ENCODE peak calls at places on chromosomes 4 and X, in seven cellular contexts. V, N, D, Z, E, C and Q are unnamed samples.

GRCh38 chr4:95204873-95205272 is 343.9 kb downstream of the UNC5C start:
- DNase-seq in V (no peak), N (no peak), D (no peak), Z (no peak), E (no peak), C (no peak), Q (no peak)

GRCh38 chr4:41280010-41280409 is 23.3 kb downstream of the UCHL1 start:
- DNase-seq in V (no peak), N (no peak), D (no peak), Z (no peak), E (no peak), C (no peak), Q (no peak)

GRCh38 chr4:181597766-181598165 is 645.4 kb upstream of the TENM3 start:
- DNase-seq in V (no peak), N (no peak), D (no peak), Z (no peak), E (no peak), C (peak), Q (no peak)

GRCh38 chr4:132001542-132001941 is 1147.6 kb upstream of the PCDH10 start:
- DNase-seq in V (no peak), N (no peak), D (no peak), Z (no peak), E (no peak), C (no peak), Q (peak)

GRCh38 chrX:24146283-24146865 is 3.2 kb upstream of the ZFX start:
- DNase-seq in V (no peak), N (no peak), D (no peak), Z (no peak), E (no peak), C (no peak), Q (no peak)

GRCh38 chrX:154751121-154751668 is 318 bp upstream of the GAB3 start:
- DNase-seq in V (no peak), N (no peak), D (peak), Z (no peak), E (peak), C (no peak), Q (no peak)

GRCh38 chr4:145796338-145796737 is 116.4 kb downstream of the C4orf51 start:
- DNase-seq in V (no peak), N (no peak), D (no peak), Z (no peak), E (no peak), C (no peak), Q (no peak)

GRCh38 chrX:38754102-38754790 is 47.0 kb upstream of the MID1IP1 start:
- DNase-seq in V (no peak), N (no peak), D (peak), Z (peak), E (no peak), C (no peak), Q (peak)

GRCh38 chr4:81093720-81094401 is 63.4 kb downstream of the BMP3 start:
- DNase-seq in V (no peak), N (no peak), D (no peak), Z (no peak), E (no peak), C (no peak), Q (no peak)

GRCh38 chr4:8599657-8600056 is 7.1 kb downstream of the CPZ start:
- DNase-seq in V (no peak), N (no peak), D (no peak), Z (no peak), E (no peak), C (no peak), Q (peak)

GRCh38 chrX:24702362-24703184 is 8.9 kb downstream of the POLA1 start:
- DNase-seq in V (no peak), N (no peak), D (no peak), Z (no peak), E (no peak), C (no peak), Q (no peak)

GRCh38 chrX:153782324-153782723 is 1.5 kb downstream of the SRPK3 start:
- DNase-seq in V (no peak), N (no peak), D (no peak), Z (no peak), E (no peak), C (no peak), Q (no peak)

GRCh38 chr4:15327311-15328298 is 100.2 kb upstream of the C1QTNF7 start:
- DNase-seq in V (no peak), N (no peak), D (no peak), Z (peak), E (no peak), C (no peak), Q (no peak)

GRCh38 chr4:147768113-147768512 is 36.2 kb downstream of the ARHGAP10 start:
- DNase-seq in V (no peak), N (no peak), D (no peak), Z (peak), E (no peak), C (no peak), Q (no peak)

GRCh38 chrX:47900833-47901232 is 64.1 kb downstream of the ZNF81 start:
- DNase-seq in V (no peak), N (no peak), D (no peak), Z (no peak), E (no peak), C (no peak), Q (no peak)

GRCh38 chr4:158729716-158730559 is 6.7 kb upstream of the PPID start:
- DNase-seq in V (no peak), N (peak), D (peak), Z (peak), E (peak), C (peak), Q (peak)

GRCh38 chrX:48530736-48531135 is 8.8 kb upstream of the TBC1D25 start:
- DNase-seq in V (no peak), N (no peak), D (no peak), Z (no peak), E (no peak), C (no peak), Q (no peak)